ENCODE peak calls at places on chromosomes 6 and 20, in four cellular contexts. I, Q, M and Y are unnamed samples.

GRCh38 chr6:4102687-4103244 is 23.8 kb upstream of the FAM217A start:
- DNase-seq in I (peak; percentile 23), Q (no peak), M (no peak), Y (no peak)

GRCh38 chr6:27795697-27796494 is 116.3 kb downstream of the OR2B2 start:
- DNase-seq in I (peak; percentile 69), Q (peak; percentile 80), M (peak; percentile 81), Y (peak; percentile 75)

GRCh38 chr20:1833728-1834726 is 61.2 kb upstream of the SIRPA start:
- DNase-seq in I (no peak), Q (no peak), M (no peak), Y (no peak)

GRCh38 chr6:130693944-130694343 is 133.3 kb upstream of the SMLR1 start:
- DNase-seq in I (no peak), Q (no peak), M (no peak), Y (no peak)

GRCh38 chr20:32753731-32754130 is 8.5 kb upstream of the DNMT3B start:
- DNase-seq in I (no peak), Q (no peak), M (no peak), Y (no peak)

GRCh38 chr20:47857994-47858557 is 72.8 kb upstream of the SULF2 start:
- DNase-seq in I (peak; percentile 35), Q (no peak), M (no peak), Y (no peak)

GRCh38 chr20:25470045-25470444 is 62.6 kb downstream of the GINS1 start:
- DNase-seq in I (peak; percentile 43), Q (peak; percentile 57), M (peak; percentile 36), Y (no peak)

GRCh38 chr6:82208914-82209313 is 38.6 kb downstream of the IBTK start:
- DNase-seq in I (no peak), Q (peak; percentile 10), M (no peak), Y (no peak)

GRCh38 chr20:4855555-4855954 is 133.8 kb downstream of the PRND start:
- DNase-seq in I (no peak), Q (no peak), M (no peak), Y (no peak)

GRCh38 chr20:15378151-15378550 is 1040.7 kb upstream of the FLRT3 start:
- DNase-seq in I (no peak), Q (no peak), M (no peak), Y (no peak)

GRCh38 chr6:83708970-83709747 is at the start of gene SNAP91:
- DNase-seq in I (peak; percentile 74), Q (peak; percentile 8), M (peak; percentile 5), Y (no peak)

GRCh38 chr20:4814696-4815252 is 93.1 kb downstream of the PRND start:
- DNase-seq in I (no peak), Q (peak; percentile 81), M (no peak), Y (peak; percentile 86)

GRCh38 chr20:31606928-31607639 is 2.0 kb downstream of the ID1 start:
- DNase-seq in I (no peak), Q (no peak), M (peak; percentile 79), Y (no peak)

GRCh38 chr6:108091288-108091687 is 16.7 kb upstream of the OSTM1 start:
- DNase-seq in I (no peak), Q (no peak), M (no peak), Y (no peak)

GRCh38 chr20:22070546-22070945 is 365.1 kb downstream of the PAX1 start:
- DNase-seq in I (no peak), Q (no peak), M (no peak), Y (no peak)

GRCh38 chr6:12459945-12460800 is 170.0 kb downstream of the EDN1 start:
- DNase-seq in I (no peak), Q (no peak), M (no peak), Y (no peak)

GRCh38 chr20:5895626-5896025 is 54.7 kb downstream of the TRMT6 start:
- DNase-seq in I (no peak), Q (no peak), M (peak; percentile 39), Y (no peak)

GRCh38 chr6:1871936-1872335 is 262.2 kb downstream of the FOXC1 start:
- DNase-seq in I (no peak), Q (no peak), M (no peak), Y (no peak)

GRCh38 chr6:136517002-136517401 is 33.2 kb downstream of the MAP7 start:
- DNase-seq in I (no peak), Q (no peak), M (no peak), Y (no peak)

GRCh38 chr6:48613221-48613949 is 502.4 kb upstream of the PTCHD4 start:
- DNase-seq in I (no peak), Q (no peak), M (peak; percentile 28), Y (no peak)

GRCh38 chr6:215335-216034 is 76.8 kb upstream of the DUSP22 start:
- DNase-seq in I (no peak), Q (peak; percentile 92), M (peak; percentile 10), Y (peak; percentile 44)

GRCh38 chr6:2970753-2971419 is 481 bp downstream of the SERPINB6 start:
- DNase-seq in I (peak; percentile 51), Q (peak; percentile 56), M (peak; percentile 61), Y (peak; percentile 82)

GRCh38 chr6:121520337-121521163 is 85.1 kb downstream of the GJA1 start:
- DNase-seq in I (no peak), Q (no peak), M (peak; percentile 92), Y (no peak)

GRCh38 chr6:81561731-81562130 is 190.8 kb downstream of the TENT5A start:
- DNase-seq in I (no peak), Q (no peak), M (peak; percentile 7), Y (no peak)

GRCh38 chr6:74091133-74091793 is 395.3 kb downstream of the CD109 start:
- DNase-seq in I (peak; percentile 36), Q (peak; percentile 15), M (peak; percentile 35), Y (no peak)

GRCh38 chr20:38200646-38201045 is 35.6 kb upstream of the TGM2 start:
- DNase-seq in I (no peak), Q (no peak), M (no peak), Y (no peak)

GRCh38 chr20:36153754-36154695 is 515 bp upstream of the EPB41L1 start:
- DNase-seq in I (peak; percentile 76), Q (peak; percentile 21), M (peak; percentile 54), Y (no peak)